ENCODE peak calls at places on chromosomes 6 and 20, in ten cellular contexts. One of them, this sample, is unnamed.

GRCh38 chr6:49978332-49979226 is 9.2 kb upstream of the DEFB113 start:
- DNase-seq in uterus: no peak
- DNase-seq in fibroblast of lung: peak
- DNase-seq in pancreas: no peak
- DNase-seq in thoracic aorta: no peak
- DNase-seq in colonic mucosa: no peak
- DNase-seq in Peyer's patch: no peak
- DNase-seq in neural progenitor cell: no peak
- DNase-seq in PC-9: no peak
- DNase-seq in GM06990: peak
- DNase-seq in this sample: no peak

GRCh38 chr20:54633374-54633773 is 158.0 kb downstream of the DOK5 start:
- DNase-seq in uterus: no peak
- DNase-seq in fibroblast of lung: no peak
- DNase-seq in pancreas: no peak
- DNase-seq in thoracic aorta: no peak
- DNase-seq in colonic mucosa: no peak
- DNase-seq in Peyer's patch: no peak
- DNase-seq in neural progenitor cell: no peak
- DNase-seq in PC-9: no peak
- DNase-seq in GM06990: no peak
- DNase-seq in this sample: no peak

GRCh38 chr20:50438986-50439407 is 71.2 kb upstream of the PTPN1 start:
- DNase-seq in uterus: no peak
- DNase-seq in fibroblast of lung: peak
- DNase-seq in pancreas: no peak
- DNase-seq in thoracic aorta: no peak
- DNase-seq in colonic mucosa: no peak
- DNase-seq in Peyer's patch: no peak
- DNase-seq in neural progenitor cell: no peak
- DNase-seq in PC-9: peak
- DNase-seq in GM06990: no peak
- DNase-seq in this sample: no peak

GRCh38 chr6:163533443-163533842 is 118.9 kb downstream of the QKI start:
- DNase-seq in uterus: no peak
- DNase-seq in fibroblast of lung: peak
- DNase-seq in pancreas: no peak
- DNase-seq in thoracic aorta: no peak
- DNase-seq in colonic mucosa: no peak
- DNase-seq in Peyer's patch: no peak
- DNase-seq in neural progenitor cell: no peak
- DNase-seq in PC-9: peak
- DNase-seq in GM06990: no peak
- DNase-seq in this sample: peak

GRCh38 chr6:28401172-28401571 is 1.6 kb upstream of the ZSCAN12 start:
- DNase-seq in uterus: no peak
- DNase-seq in fibroblast of lung: peak
- DNase-seq in pancreas: no peak
- DNase-seq in thoracic aorta: no peak
- DNase-seq in colonic mucosa: no peak
- DNase-seq in Peyer's patch: no peak
- DNase-seq in neural progenitor cell: no peak
- DNase-seq in PC-9: no peak
- DNase-seq in GM06990: no peak
- DNase-seq in this sample: no peak

GRCh38 chr20:90651-91050 is 3.2 kb downstream of the DEFB125 start:
- DNase-seq in uterus: no peak
- DNase-seq in fibroblast of lung: no peak
- DNase-seq in pancreas: no peak
- DNase-seq in thoracic aorta: no peak
- DNase-seq in colonic mucosa: no peak
- DNase-seq in Peyer's patch: no peak
- DNase-seq in neural progenitor cell: no peak
- DNase-seq in PC-9: no peak
- DNase-seq in GM06990: no peak
- DNase-seq in this sample: no peak

GRCh38 chr6:854405-855073 is 161.6 kb upstream of the EXOC2 start:
- DNase-seq in uterus: no peak
- DNase-seq in fibroblast of lung: peak
- DNase-seq in pancreas: no peak
- DNase-seq in thoracic aorta: no peak
- DNase-seq in colonic mucosa: no peak
- DNase-seq in Peyer's patch: no peak
- DNase-seq in neural progenitor cell: no peak
- DNase-seq in PC-9: no peak
- DNase-seq in GM06990: no peak
- DNase-seq in this sample: no peak

GRCh38 chr6:147063469-147064031 is 140.7 kb upstream of the STXBP5 start:
- DNase-seq in uterus: no peak
- DNase-seq in fibroblast of lung: peak
- DNase-seq in pancreas: no peak
- DNase-seq in thoracic aorta: no peak
- DNase-seq in colonic mucosa: no peak
- DNase-seq in Peyer's patch: no peak
- DNase-seq in neural progenitor cell: no peak
- DNase-seq in PC-9: peak
- DNase-seq in GM06990: no peak
- DNase-seq in this sample: no peak

DNA sequence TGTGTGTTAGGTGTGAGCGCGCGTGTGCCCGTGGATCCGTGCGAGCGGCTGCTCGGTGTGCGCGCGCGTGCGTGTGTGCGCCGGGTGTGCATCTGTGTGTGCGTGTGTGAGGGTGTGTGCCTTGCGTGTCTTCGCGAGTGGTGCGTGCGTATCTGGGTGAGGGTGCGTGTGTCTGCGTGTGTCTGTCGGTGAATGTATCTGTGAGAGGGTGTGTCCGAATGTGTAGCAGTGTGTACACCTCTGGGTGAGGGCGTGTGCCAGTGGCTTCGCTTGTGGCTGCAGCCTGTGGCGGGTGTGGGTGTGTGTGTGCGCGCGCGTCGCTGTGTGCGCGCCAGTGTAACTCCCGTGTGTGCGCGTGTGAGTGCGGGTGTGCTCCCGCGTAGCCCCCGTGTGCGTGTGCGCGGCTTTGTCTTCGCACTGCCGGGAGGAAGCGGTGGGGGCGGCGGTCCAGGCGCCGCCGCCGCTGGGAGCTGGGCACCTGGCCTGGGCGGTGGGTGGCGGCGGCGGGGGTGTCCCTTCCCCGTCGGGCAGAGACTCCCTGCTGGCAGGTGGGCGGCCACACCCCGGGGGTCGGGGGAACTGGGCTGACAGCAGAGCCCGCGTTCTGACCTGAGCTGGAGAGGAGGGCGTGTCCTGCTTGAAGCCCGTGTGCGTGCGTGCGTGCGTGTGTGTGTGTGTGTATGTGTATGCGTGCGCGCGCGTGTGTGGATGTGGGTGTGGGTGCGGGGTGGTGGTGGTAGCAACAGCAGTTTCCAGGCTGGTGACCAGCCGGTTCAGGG is 61.3 kb upstream of the EPB41L1 start:
- DNase-seq in uterus: peak
- DNase-seq in fibroblast of lung: peak
- DNase-seq in pancreas: peak
- DNase-seq in thoracic aorta: peak
- DNase-seq in colonic mucosa: peak
- DNase-seq in Peyer's patch: peak
- DNase-seq in neural progenitor cell: peak
- DNase-seq in PC-9: no peak
- DNase-seq in GM06990: peak
- DNase-seq in this sample: peak
- H3K4me3 ChIP-seq in uterus: peak
- H3K4me3 ChIP-seq in fibroblast of lung: peak
- H3K4me3 ChIP-seq in pancreas: peak
- H3K4me3 ChIP-seq in thoracic aorta: peak
- H3K4me3 ChIP-seq in colonic mucosa: peak
- H3K4me3 ChIP-seq in Peyer's patch: peak
- H3K4me3 ChIP-seq in neural progenitor cell: peak
- H3K4me3 ChIP-seq in PC-9: peak
- H3K4me3 ChIP-seq in GM06990: peak
- H3K4me3 ChIP-seq in this sample: peak

GRCh38 chr6:149045404-149045803 is 272.1 kb upstream of the TAB2 start:
- DNase-seq in uterus: no peak
- DNase-seq in fibroblast of lung: no peak
- DNase-seq in pancreas: no peak
- DNase-seq in thoracic aorta: no peak
- DNase-seq in colonic mucosa: no peak
- DNase-seq in Peyer's patch: no peak
- DNase-seq in neural progenitor cell: peak
- DNase-seq in PC-9: no peak
- DNase-seq in GM06990: no peak
- DNase-seq in this sample: no peak

GRCh38 chr6:149044394-149044965 is 273.0 kb upstream of the TAB2 start:
- DNase-seq in uterus: no peak
- DNase-seq in fibroblast of lung: no peak
- DNase-seq in pancreas: no peak
- DNase-seq in thoracic aorta: no peak
- DNase-seq in colonic mucosa: no peak
- DNase-seq in Peyer's patch: no peak
- DNase-seq in neural progenitor cell: no peak
- DNase-seq in PC-9: no peak
- DNase-seq in GM06990: no peak
- DNase-seq in this sample: no peak

GRCh38 chr6:149046164-149046821 is 271.2 kb upstream of the TAB2 start:
- DNase-seq in uterus: no peak
- DNase-seq in fibroblast of lung: no peak
- DNase-seq in pancreas: no peak
- DNase-seq in thoracic aorta: no peak
- DNase-seq in colonic mucosa: no peak
- DNase-seq in Peyer's patch: no peak
- DNase-seq in neural progenitor cell: no peak
- DNase-seq in PC-9: no peak
- DNase-seq in GM06990: no peak
- DNase-seq in this sample: no peak

GRCh38 chr6:149041953-149042352 is 275.6 kb upstream of the TAB2 start:
- DNase-seq in uterus: no peak
- DNase-seq in fibroblast of lung: no peak
- DNase-seq in pancreas: no peak
- DNase-seq in thoracic aorta: no peak
- DNase-seq in colonic mucosa: no peak
- DNase-seq in Peyer's patch: no peak
- DNase-seq in neural progenitor cell: no peak
- DNase-seq in PC-9: no peak
- DNase-seq in GM06990: no peak
- DNase-seq in this sample: no peak

GRCh38 chr6:149043476-149044130 is 273.9 kb upstream of the TAB2 start:
- DNase-seq in uterus: no peak
- DNase-seq in fibroblast of lung: no peak
- DNase-seq in pancreas: no peak
- DNase-seq in thoracic aorta: no peak
- DNase-seq in colonic mucosa: no peak
- DNase-seq in Peyer's patch: no peak
- DNase-seq in neural progenitor cell: peak
- DNase-seq in PC-9: no peak
- DNase-seq in GM06990: no peak
- DNase-seq in this sample: no peak
- TF ChIP-seq CTCF in uterus: no peak
- TF ChIP-seq CTCF in fibroblast of lung: peak
- TF ChIP-seq CTCF in pancreas: no peak
- TF ChIP-seq CTCF in thoracic aorta: no peak
- TF ChIP-seq CTCF in colonic mucosa: no peak
- TF ChIP-seq CTCF in Peyer's patch: no peak
- TF ChIP-seq CTCF in neural progenitor cell: peak
- TF ChIP-seq CTCF in PC-9: peak
- TF ChIP-seq CTCF in GM06990: peak
- TF ChIP-seq CTCF in this sample: no peak

GRCh38 chr6:157761926-157762325 is 61.1 kb upstream of the SNX9 start:
- DNase-seq in uterus: no peak
- DNase-seq in fibroblast of lung: no peak
- DNase-seq in pancreas: no peak
- DNase-seq in thoracic aorta: no peak
- DNase-seq in colonic mucosa: no peak
- DNase-seq in Peyer's patch: no peak
- DNase-seq in neural progenitor cell: no peak
- DNase-seq in PC-9: no peak
- DNase-seq in GM06990: no peak
- DNase-seq in this sample: no peak

GRCh38 chr6:157764346-157765068 is 58.5 kb upstream of the SNX9 start:
- DNase-seq in uterus: peak
- DNase-seq in fibroblast of lung: peak
- DNase-seq in pancreas: peak
- DNase-seq in thoracic aorta: peak
- DNase-seq in colonic mucosa: peak
- DNase-seq in Peyer's patch: peak
- DNase-seq in neural progenitor cell: peak
- DNase-seq in PC-9: peak
- DNase-seq in GM06990: peak
- DNase-seq in this sample: no peak

GRCh38 chr6:157762636-157763035 is 60.4 kb upstream of the SNX9 start:
- DNase-seq in uterus: no peak
- DNase-seq in fibroblast of lung: peak
- DNase-seq in pancreas: no peak
- DNase-seq in thoracic aorta: no peak
- DNase-seq in colonic mucosa: no peak
- DNase-seq in Peyer's patch: peak
- DNase-seq in neural progenitor cell: no peak
- DNase-seq in PC-9: no peak
- DNase-seq in GM06990: no peak
- DNase-seq in this sample: no peak

GRCh38 chr6:157763894-157764345 is 59.1 kb upstream of the SNX9 start:
- DNase-seq in uterus: no peak
- DNase-seq in fibroblast of lung: no peak
- DNase-seq in pancreas: no peak
- DNase-seq in thoracic aorta: no peak
- DNase-seq in colonic mucosa: no peak
- DNase-seq in Peyer's patch: no peak
- DNase-seq in neural progenitor cell: no peak
- DNase-seq in PC-9: no peak
- DNase-seq in GM06990: no peak
- DNase-seq in this sample: no peak

GRCh38 chr6:157763129-157763893 is 59.7 kb upstream of the SNX9 start:
- DNase-seq in uterus: peak
- DNase-seq in fibroblast of lung: peak
- DNase-seq in pancreas: peak
- DNase-seq in thoracic aorta: no peak
- DNase-seq in colonic mucosa: peak
- DNase-seq in Peyer's patch: peak
- DNase-seq in neural progenitor cell: no peak
- DNase-seq in PC-9: peak
- DNase-seq in GM06990: no peak
- DNase-seq in this sample: peak
- H3K4me3 ChIP-seq in uterus: no peak
- H3K4me3 ChIP-seq in fibroblast of lung: no peak
- H3K4me3 ChIP-seq in pancreas: no peak
- H3K4me3 ChIP-seq in thoracic aorta: no peak
- H3K4me3 ChIP-seq in colonic mucosa: no peak
- H3K4me3 ChIP-seq in Peyer's patch: peak
- H3K4me3 ChIP-seq in neural progenitor cell: no peak
- H3K4me3 ChIP-seq in PC-9: no peak
- H3K4me3 ChIP-seq in GM06990: no peak
- H3K4me3 ChIP-seq in this sample: no peak

GRCh38 chr6:140052757-140053729 is 678.6 kb upstream of the CITED2 start:
- DNase-seq in uterus: no peak
- DNase-seq in fibroblast of lung: peak
- DNase-seq in pancreas: no peak
- DNase-seq in thoracic aorta: no peak
- DNase-seq in colonic mucosa: no peak
- DNase-seq in Peyer's patch: no peak
- DNase-seq in neural progenitor cell: peak
- DNase-seq in PC-9: no peak
- DNase-seq in GM06990: no peak
- DNase-seq in this sample: no peak
- TF ChIP-seq CTCF in uterus: no peak
- TF ChIP-seq CTCF in fibroblast of lung: peak
- TF ChIP-seq CTCF in pancreas: no peak
- TF ChIP-seq CTCF in thoracic aorta: no peak
- TF ChIP-seq CTCF in colonic mucosa: peak
- TF ChIP-seq CTCF in Peyer's patch: no peak
- TF ChIP-seq CTCF in neural progenitor cell: peak
- TF ChIP-seq CTCF in PC-9: peak
- TF ChIP-seq CTCF in GM06990: peak
- TF ChIP-seq CTCF in this sample: peak

This sample was measured in LNCaP clone FGC.